ENCODE peak calls at places on chromosomes 13 and 19, in seven cellular contexts. One of them, this sample, is unnamed. For H4K20me1, the result is how much of the 10 kb centered on the place peaks cover.

GRCh38 chr13:93690139-93690538 is 463.5 kb downstream of the GPC6 start:
- DNase-seq in keratinocyte: no peak
- DNase-seq in fibroblast of lung: no peak
- DNase-seq in astrocyte: no peak
- DNase-seq in SK-N-SH: no peak
- DNase-seq in IMR-90: peak
- DNase-seq in PC-3: peak
- DNase-seq in this sample: peak

GRCh38 chr19:708154-709141 is at the start of gene PALM:
- DNase-seq in astrocyte: no peak
- DNase-seq in PC-3: peak
- DNase-seq in fibroblast of lung: no peak
- DNase-seq in SK-N-SH: peak
- DNase-seq in keratinocyte: no peak
- DNase-seq in IMR-90: no peak
- DNase-seq in this sample: peak

GRCh38 chr19:3121821-3122511 is 13.9 kb upstream of the GNA15 start:
- DNase-seq in astrocyte: no peak
- DNase-seq in keratinocyte: no peak
- DNase-seq in fibroblast of lung: no peak
- DNase-seq in IMR-90: no peak
- DNase-seq in SK-N-SH: no peak
- DNase-seq in PC-3: no peak
- DNase-seq in this sample: no peak

GRCh38 chr19:2507109-2507508 is 31.2 kb downstream of the GADD45B start:
- DNase-seq in keratinocyte: no peak
- DNase-seq in IMR-90: peak
- DNase-seq in SK-N-SH: no peak
- DNase-seq in fibroblast of lung: peak
- DNase-seq in PC-3: peak
- DNase-seq in astrocyte: peak
- DNase-seq in this sample: peak

GRCh38 chr13:43994999-43995859 is 115.5 kb downstream of the LACC1 start:
- DNase-seq in fibroblast of lung: no peak
- DNase-seq in astrocyte: no peak
- DNase-seq in PC-3: no peak
- DNase-seq in SK-N-SH: no peak
- DNase-seq in keratinocyte: no peak
- DNase-seq in IMR-90: no peak
- DNase-seq in this sample: no peak

GRCh38 chr13:30355405-30355741 is 48.0 kb upstream of the KATNAL1 start:
- DNase-seq in astrocyte: no peak
- DNase-seq in IMR-90: no peak
- DNase-seq in fibroblast of lung: no peak
- DNase-seq in PC-3: no peak
- DNase-seq in keratinocyte: no peak
- DNase-seq in SK-N-SH: peak
- DNase-seq in this sample: no peak

GRCh38 chr19:51365211-51366049 is 758 bp downstream of the ETFB start:
- DNase-seq in astrocyte: peak
- DNase-seq in keratinocyte: no peak
- DNase-seq in IMR-90: peak
- DNase-seq in SK-N-SH: no peak
- DNase-seq in fibroblast of lung: peak
- DNase-seq in PC-3: peak
- DNase-seq in this sample: peak

GRCh38 chr13:80408270-80408669 is 67.3 kb upstream of the SPRY2 start:
- DNase-seq in PC-3: peak
- DNase-seq in SK-N-SH: no peak
- DNase-seq in keratinocyte: no peak
- DNase-seq in IMR-90: no peak
- DNase-seq in fibroblast of lung: no peak
- DNase-seq in astrocyte: no peak
- DNase-seq in this sample: peak

GRCh38 chr13:52830946-52831345 is 17.5 kb downstream of the PCDH8 start:
- DNase-seq in fibroblast of lung: peak
- DNase-seq in SK-N-SH: no peak
- DNase-seq in IMR-90: peak
- DNase-seq in astrocyte: peak
- DNase-seq in keratinocyte: no peak
- DNase-seq in PC-3: peak
- DNase-seq in this sample: no peak

GRCh38 chr13:52862358-52863206 is 14.1 kb upstream of the PCDH8 start:
- DNase-seq in SK-N-SH: peak
- DNase-seq in astrocyte: no peak
- DNase-seq in fibroblast of lung: no peak
- DNase-seq in PC-3: peak
- DNase-seq in keratinocyte: no peak
- DNase-seq in IMR-90: no peak
- DNase-seq in this sample: no peak

GRCh38 chr19:29644179-29644578 is 21.1 kb upstream of the PLEKHF1 start:
- DNase-seq in IMR-90: no peak
- DNase-seq in keratinocyte: no peak
- DNase-seq in SK-N-SH: no peak
- DNase-seq in astrocyte: no peak
- DNase-seq in PC-3: no peak
- DNase-seq in fibroblast of lung: no peak
- DNase-seq in this sample: no peak

GRCh38 chr13:27263438-27263837 is 7.2 kb upstream of the RASL11A start:
- DNase-seq in keratinocyte: no peak
- DNase-seq in IMR-90: no peak
- DNase-seq in SK-N-SH: peak
- DNase-seq in astrocyte: no peak
- DNase-seq in fibroblast of lung: no peak
- DNase-seq in PC-3: no peak
- DNase-seq in this sample: no peak

GRCh38 chr13:27262546-27262945 is 8.1 kb upstream of the RASL11A start:
- DNase-seq in keratinocyte: no peak
- DNase-seq in astrocyte: no peak
- DNase-seq in IMR-90: no peak
- DNase-seq in fibroblast of lung: no peak
- DNase-seq in SK-N-SH: no peak
- DNase-seq in PC-3: no peak
- DNase-seq in this sample: no peak

GRCh38 chr13:27259831-27260230 is 8.5 kb downstream of the RPL21 start:
- DNase-seq in PC-3: no peak
- DNase-seq in astrocyte: no peak
- DNase-seq in IMR-90: no peak
- DNase-seq in SK-N-SH: no peak
- DNase-seq in fibroblast of lung: no peak
- DNase-seq in keratinocyte: no peak
- DNase-seq in this sample: no peak

GRCh38 chr13:27258637-27259377 is 7.4 kb downstream of the RPL21 start:
- DNase-seq in IMR-90: no peak
- DNase-seq in keratinocyte: no peak
- DNase-seq in SK-N-SH: no peak
- DNase-seq in PC-3: no peak
- DNase-seq in astrocyte: no peak
- DNase-seq in fibroblast of lung: no peak
- DNase-seq in this sample: no peak

GRCh38 chr13:27261376-27261775 is 9.3 kb upstream of the RASL11A start:
- DNase-seq in astrocyte: no peak
- DNase-seq in IMR-90: no peak
- DNase-seq in SK-N-SH: no peak
- DNase-seq in PC-3: peak
- DNase-seq in fibroblast of lung: no peak
- DNase-seq in keratinocyte: no peak
- DNase-seq in this sample: no peak
- H4K20me1 ChIP-seq in astrocyte: under half
- H4K20me1 ChIP-seq in IMR-90: under half
- H4K20me1 ChIP-seq in SK-N-SH: under half
- H4K20me1 ChIP-seq in PC-3: under half
- H4K20me1 ChIP-seq in fibroblast of lung: under half
- H4K20me1 ChIP-seq in keratinocyte: under half
- H4K20me1 ChIP-seq in this sample: under half

GRCh38 chr13:48236528-48237353 is 3.7 kb downstream of the ITM2B start:
- DNase-seq in SK-N-SH: no peak
- DNase-seq in IMR-90: no peak
- DNase-seq in keratinocyte: no peak
- DNase-seq in fibroblast of lung: no peak
- DNase-seq in PC-3: no peak
- DNase-seq in astrocyte: no peak
- DNase-seq in this sample: no peak
- H3K27ac ChIP-seq in SK-N-SH: peak
- H3K27ac ChIP-seq in IMR-90: no peak
- H3K27ac ChIP-seq in keratinocyte: peak
- H3K27ac ChIP-seq in fibroblast of lung: no peak
- H3K27ac ChIP-seq in PC-3: no peak
- H3K27ac ChIP-seq in astrocyte: no peak
- H3K27ac ChIP-seq in this sample: peak

GRCh38 chr13:112943309-112944125 is 25.5 kb upstream of the MCF2L start:
- DNase-seq in fibroblast of lung: peak
- DNase-seq in SK-N-SH: peak
- DNase-seq in astrocyte: peak
- DNase-seq in keratinocyte: no peak
- DNase-seq in IMR-90: peak
- DNase-seq in PC-3: peak
- DNase-seq in this sample: no peak
- H2AFZ ChIP-seq in fibroblast of lung: peak
- H2AFZ ChIP-seq in SK-N-SH: peak
- H2AFZ ChIP-seq in astrocyte: peak
- H2AFZ ChIP-seq in keratinocyte: peak
- H2AFZ ChIP-seq in IMR-90: peak
- H2AFZ ChIP-seq in PC-3: peak
- H2AFZ ChIP-seq in this sample: peak

GRCh38 chr13:112575295-112575622 is 12.7 kb downstream of the TUBGCP3 start:
- DNase-seq in astrocyte: no peak
- DNase-seq in IMR-90: no peak
- DNase-seq in PC-3: no peak
- DNase-seq in SK-N-SH: no peak
- DNase-seq in keratinocyte: no peak
- DNase-seq in fibroblast of lung: no peak
- DNase-seq in this sample: no peak

GRCh38 chr13:112575680-112576079 is 12.3 kb downstream of the TUBGCP3 start:
- DNase-seq in keratinocyte: no peak
- DNase-seq in astrocyte: peak
- DNase-seq in PC-3: no peak
- DNase-seq in IMR-90: no peak
- DNase-seq in fibroblast of lung: peak
- DNase-seq in SK-N-SH: peak
- DNase-seq in this sample: no peak

GRCh38 chr13:112573710-112574109 is 14.2 kb downstream of the TUBGCP3 start:
- DNase-seq in fibroblast of lung: no peak
- DNase-seq in keratinocyte: no peak
- DNase-seq in IMR-90: no peak
- DNase-seq in astrocyte: no peak
- DNase-seq in SK-N-SH: no peak
- DNase-seq in PC-3: no peak
- DNase-seq in this sample: no peak

GRCh38 chr13:112576191-112576590 is 11.8 kb downstream of the TUBGCP3 start:
- DNase-seq in fibroblast of lung: no peak
- DNase-seq in SK-N-SH: no peak
- DNase-seq in keratinocyte: no peak
- DNase-seq in IMR-90: no peak
- DNase-seq in astrocyte: no peak
- DNase-seq in PC-3: no peak
- DNase-seq in this sample: no peak

GRCh38 chr13:112574476-112575294 is 13.3 kb downstream of the TUBGCP3 start:
- DNase-seq in fibroblast of lung: no peak
- DNase-seq in IMR-90: peak
- DNase-seq in SK-N-SH: no peak
- DNase-seq in keratinocyte: no peak
- DNase-seq in PC-3: no peak
- DNase-seq in astrocyte: no peak
- DNase-seq in this sample: no peak
- H4K20me1 ChIP-seq in fibroblast of lung: under half
- H4K20me1 ChIP-seq in IMR-90: under half
- H4K20me1 ChIP-seq in SK-N-SH: under half
- H4K20me1 ChIP-seq in keratinocyte: under half
- H4K20me1 ChIP-seq in PC-3: under half
- H4K20me1 ChIP-seq in astrocyte: half or more
- H4K20me1 ChIP-seq in this sample: under half

DNA sequence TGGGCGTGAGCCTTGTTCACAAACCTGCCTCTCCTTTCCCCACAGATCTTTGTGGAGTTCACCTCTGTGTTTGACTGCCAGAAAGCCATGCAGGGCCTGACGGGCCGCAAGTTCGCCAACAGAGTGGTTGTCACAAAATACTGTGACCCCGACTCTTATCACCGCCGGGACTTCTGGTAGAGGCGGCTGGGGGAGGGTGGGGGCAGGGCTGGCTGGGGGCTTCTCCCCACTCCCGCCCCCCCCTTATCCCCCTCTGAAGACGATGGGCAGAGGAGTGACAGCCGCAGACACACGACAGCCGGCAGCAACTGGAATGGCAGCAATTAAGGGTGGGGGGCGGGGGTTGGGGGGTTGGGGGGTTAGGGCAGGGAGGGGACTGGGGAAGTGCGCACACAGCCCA is 1.1 kb upstream of the EPN1 start:
- DNase-seq in keratinocyte: no peak
- DNase-seq in SK-N-SH: no peak
- DNase-seq in astrocyte: no peak
- DNase-seq in IMR-90: no peak
- DNase-seq in PC-3: no peak
- DNase-seq in fibroblast of lung: no peak
- DNase-seq in this sample: no peak
- H3K27ac ChIP-seq in keratinocyte: no peak
- H3K27ac ChIP-seq in SK-N-SH: peak
- H3K27ac ChIP-seq in astrocyte: no peak
- H3K27ac ChIP-seq in IMR-90: no peak
- H3K27ac ChIP-seq in PC-3: no peak
- H3K27ac ChIP-seq in fibroblast of lung: peak
- H3K27ac ChIP-seq in this sample: no peak